ENCODE peak calls at places on chromosome 7, in ten cellular contexts. S is transverse colon; U is IMR-90; K is heart right ventricle; F is right lobe of liver; D is neural progenitor cell; Q is upper lobe of left lung; G is heart left ventricle; E is ovary; O is CD4-positive, alpha-beta memory T cell. H is an unnamed sample.

GRCh38 chr7:77327067-77327931 is 88.8 kb downstream of the GSAP start:
- DNase-seq in S (peak; percentile 23), U (peak; percentile 91), K (no peak), F (peak; percentile 57), D (no peak), Q (peak; percentile 76), G (peak; percentile 65), E (no peak), O (no peak), H (no peak)

GRCh38 chr7:11557627-11558026 is 274.4 kb downstream of the THSD7A start:
- DNase-seq in S (no peak), U (no peak), K (no peak), F (no peak), D (peak; percentile 83), Q (no peak), G (no peak), E (no peak), O (no peak), H (no peak)

GRCh38 chr7:13879143-13879542 is 110.3 kb downstream of the ETV1 start:
- DNase-seq in S (no peak), U (no peak), K (no peak), F (no peak), D (no peak), Q (no peak), G (no peak), E (no peak), O (no peak), H (no peak)

GRCh38 chr7:96993980-96994379 is 11.4 kb upstream of the DLX6 start:
- DNase-seq in S (no peak), U (no peak), K (no peak), F (no peak), D (no peak), Q (no peak), G (no peak), E (no peak), O (no peak), H (no peak)

GRCh38 chr7:143042159-143042820 is 9.9 kb upstream of the OR6V1 start:
- DNase-seq in S (no peak), U (no peak), K (no peak), F (no peak), D (peak; percentile 45), Q (no peak), G (no peak), E (no peak), O (no peak), H (no peak)

GRCh38 chr7:135254-135653 is 57.1 kb upstream of the FAM20C start:
- DNase-seq in S (no peak), U (no peak), K (no peak), F (no peak), D (no peak), Q (no peak), G (no peak), E (no peak), O (no peak), H (no peak)

GRCh38 chr7:93148135-93148534 is at the start of gene SAMD9L:
- DNase-seq in S (no peak), U (peak; percentile 28), K (no peak), F (no peak), D (no peak), Q (no peak), G (no peak), E (no peak), O (peak; percentile 18), H (no peak)

GRCh38 chr7:33937871-33938270 is 32.5 kb downstream of the BMPER start:
- DNase-seq in S (no peak), U (no peak), K (no peak), F (no peak), D (no peak), Q (no peak), G (no peak), E (no peak), O (no peak), H (no peak)

GRCh38 chr7:7595451-7595850 is 28.8 kb downstream of the MIOS start:
- DNase-seq in S (no peak), U (peak; percentile 33), K (no peak), F (no peak), D (no peak), Q (no peak), G (no peak), E (no peak), O (peak; percentile 30), H (no peak)

DNA sequence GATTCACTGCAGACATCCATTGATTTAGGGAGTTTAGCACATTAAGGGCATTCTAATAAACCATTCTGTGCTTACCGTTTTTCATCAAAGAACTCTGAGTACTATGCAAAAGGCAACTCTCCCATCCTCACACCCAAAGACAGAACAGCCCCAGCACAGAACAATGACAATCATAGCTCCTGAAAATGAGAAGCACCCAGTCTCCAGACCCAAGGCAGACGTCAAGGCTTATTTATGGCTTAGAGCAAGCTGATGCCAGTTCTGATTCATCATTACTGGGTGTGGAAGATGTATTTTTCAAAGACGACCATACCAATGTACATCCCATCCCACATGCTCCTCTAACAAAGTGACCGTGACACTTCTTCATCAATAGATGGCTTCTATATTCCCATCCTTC is 67.6 kb downstream of the OSBPL3 start:
- DNase-seq in S (no peak), U (no peak), K (no peak), F (no peak), D (no peak), Q (no peak), G (no peak), E (no peak), O (no peak), H (no peak)
- H3K4me1 ChIP-seq in S (no peaks in the 10 kb centered on the region), U (peaks cover 12% of the 10 kb centered on the region), K (peaks cover 8% of the 10 kb centered on the region), F (no peaks in the 10 kb centered on the region), D (peaks cover 9% of the 10 kb centered on the region), Q (peaks cover under 1% of the 10 kb centered on the region), G (peaks cover 15% of the 10 kb centered on the region), E (peaks cover 5% of the 10 kb centered on the region), O (peaks cover 85% of the 10 kb centered on the region), H (peaks cover 28% of the 10 kb centered on the region)

GRCh38 chr7:22660732-22661131 is 66.3 kb upstream of the IL6 start:
- DNase-seq in S (no peak), U (no peak), K (no peak), F (no peak), D (peak; percentile 29), Q (no peak), G (no peak), E (no peak), O (no peak), H (no peak)

GRCh38 chr7:22662490-22663145 is 64.4 kb upstream of the IL6 start:
- DNase-seq in S (no peak), U (no peak), K (no peak), F (no peak), D (no peak), Q (no peak), G (no peak), E (no peak), O (no peak), H (no peak)

GRCh38 chr7:22663319-22663718 is 63.7 kb upstream of the IL6 start:
- DNase-seq in S (no peak), U (peak; percentile 83), K (no peak), F (no peak), D (no peak), Q (no peak), G (no peak), E (no peak), O (no peak), H (no peak)

GRCh38 chr7:22663721-22664120 is 63.3 kb upstream of the IL6 start:
- DNase-seq in S (no peak), U (no peak), K (no peak), F (no peak), D (no peak), Q (no peak), G (no peak), E (no peak), O (no peak), H (no peak)

DNA sequence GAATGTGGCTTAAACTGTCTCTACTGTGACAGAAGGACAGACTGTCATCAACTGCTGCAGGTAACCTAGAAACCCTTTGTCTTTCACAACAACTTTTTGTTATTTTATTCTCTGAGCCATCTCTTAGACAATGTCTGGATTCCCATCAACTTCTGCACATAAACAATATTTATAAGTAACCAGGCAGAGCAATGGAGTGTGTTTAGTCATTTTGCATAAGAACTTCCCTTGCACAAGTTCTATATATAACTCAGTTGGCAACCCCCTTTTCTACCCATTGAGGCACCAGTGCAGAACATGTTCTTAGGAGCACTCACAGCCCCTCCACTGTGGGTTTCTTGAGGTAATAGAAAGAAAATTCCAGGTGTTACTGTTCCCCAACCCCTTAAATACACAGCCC is 65.0 kb upstream of the IL6 start:
- DNase-seq in S (no peak), U (peak; percentile 43), K (no peak), F (no peak), D (no peak), Q (no peak), G (no peak), E (no peak), O (no peak), H (no peak)
- H3K4me3 ChIP-seq in S (no peak overlapping the region), U (no peak overlapping the region), K (no peak overlapping the region), F (no peak overlapping the region), D (no peak overlapping the region), Q (no peak overlapping the region), G (no peak overlapping the region), E (no peak overlapping the region), O (no peak overlapping the region), H (no peak overlapping the region)

DNA sequence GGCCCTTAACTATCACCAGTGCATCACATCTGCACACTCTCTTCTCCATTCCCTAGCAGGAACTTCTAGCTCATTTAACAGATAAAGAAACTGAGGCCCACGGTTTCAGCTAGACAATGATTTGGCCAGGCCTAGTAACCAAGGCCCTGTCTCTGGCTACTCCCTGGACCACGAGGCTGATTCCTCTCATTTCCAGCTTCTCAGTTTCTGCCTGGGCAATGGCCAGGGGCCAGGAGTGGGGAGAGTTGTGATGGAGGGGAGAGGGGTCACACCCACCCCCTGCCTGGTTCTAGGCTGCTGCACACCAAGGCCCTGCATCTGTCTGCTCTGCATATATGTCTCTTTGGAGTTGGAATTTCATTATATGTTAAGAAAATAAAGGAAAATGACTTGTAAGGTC is 13.5 kb downstream of the AQP1 start:
- DNase-seq in S (no peak), U (no peak), K (no peak), F (no peak), D (no peak), Q (no peak), G (no peak), E (no peak), O (no peak), H (no peak)
- H3K36me3 ChIP-seq in S (no peaks in the 10 kb centered on the region), U (no peaks in the 10 kb centered on the region), K (no peaks in the 10 kb centered on the region), F (no peaks in the 10 kb centered on the region), D (no peaks in the 10 kb centered on the region), Q (peaks cover 17% of the 10 kb centered on the region), G (peaks cover 35% of the 10 kb centered on the region), E (no peaks in the 10 kb centered on the region), O (no peaks in the 10 kb centered on the region), H (no peaks in the 10 kb centered on the region)

DNA sequence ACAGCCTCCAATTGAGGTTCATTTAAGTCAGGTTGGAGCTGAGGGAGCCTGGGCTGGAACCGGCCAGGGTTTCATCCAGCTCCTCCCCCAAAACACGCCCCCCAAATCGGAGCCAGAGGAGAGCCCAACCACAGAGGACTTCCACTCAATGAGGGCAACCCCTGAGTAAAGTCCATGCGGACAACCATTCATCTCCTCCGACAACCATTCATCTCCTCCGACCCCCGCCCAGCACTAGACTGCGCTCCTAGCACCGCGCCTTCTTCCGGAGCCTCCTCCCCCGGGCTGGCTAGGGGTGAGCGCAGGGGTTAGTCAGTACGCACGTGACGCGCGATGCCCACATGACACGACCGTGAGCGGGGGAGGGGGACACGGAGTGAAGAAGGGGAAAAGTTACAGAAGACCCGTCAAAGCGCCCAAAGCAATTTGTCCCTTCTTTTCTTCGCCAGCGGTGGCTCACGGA is 1.4 kb downstream of the MAGI2 start:
- DNase-seq in S (peak; percentile 60), U (peak; percentile 82), K (peak; percentile 86), F (peak; percentile 85), D (peak; percentile 82), Q (peak; percentile 86), G (peak; percentile 90), E (peak; percentile 90), O (no peak), H (no peak)
- H3K4me1 ChIP-seq in S (no peaks in the 10 kb centered on the region), U (peaks cover 8% of the 10 kb centered on the region), K (peaks cover 11% of the 10 kb centered on the region), F (peaks cover 13% of the 10 kb centered on the region), D (no peaks in the 10 kb centered on the region), Q (peaks cover 17% of the 10 kb centered on the region), G (peaks cover 26% of the 10 kb centered on the region), E (peaks cover 3% of the 10 kb centered on the region), O (no peaks in the 10 kb centered on the region), H (no peaks in the 10 kb centered on the region)

H was measured in effector memory CD4-positive, alpha-beta T cell.